ENCODE peak calls at places on chromosomes 4 and X, in six cellular contexts. B is T-helper 22 cell, A is IMR-90, U is NCI-H748 treated with DMSO at 0.1 percent for 48 hours, Z is iris pigment epithelial cell, G is LoVo. K is an unnamed sample.

GRCh38 chrX:107826286-107827136 is 845 bp downstream of the MID2 start:
- DNase-seq in B (peak; percentile 8), A (peak; percentile 42), U (no peak), Z (peak; percentile 56), G (peak; percentile 15), K (peak; percentile 68)

GRCh38 chr4:25943312-25943711 is 29.3 kb downstream of the SMIM20 start:
- DNase-seq in B (no peak), A (peak; percentile 20), U (no peak), Z (no peak), G (no peak), K (no peak)

GRCh38 chrX:9656277-9656676 is 109.4 kb downstream of the GPR143 start:
- DNase-seq in B (no peak), A (peak; percentile 31), U (peak; percentile 52), Z (peak; percentile 46), G (no peak), K (no peak)

GRCh38 chrX:106898462-106898861 is 4.7 kb downstream of the RIPPLY1 start:
- DNase-seq in B (no peak), A (peak; percentile 53), U (peak; percentile 7), Z (peak; percentile 63), G (peak; percentile 57), K (peak; percentile 83)

GRCh38 chrX:120144178-120144844 is 14.1 kb upstream of the RHOXF2 start:
- DNase-seq in B (no peak), A (no peak), U (no peak), Z (no peak), G (no peak), K (peak; percentile 57)

GRCh38 chr4:33886356-33886755 is 2358.0 kb downstream of the ARAP2 start:
- DNase-seq in B (no peak), A (no peak), U (no peak), Z (no peak), G (no peak), K (no peak)

GRCh38 chr4:149120331-149121014 is 678.3 kb upstream of the NR3C2 start:
- DNase-seq in B (no peak), A (peak; percentile 28), U (no peak), Z (peak; percentile 44), G (no peak), K (no peak)

GRCh38 chr4:7842384-7843279 is 97.0 kb downstream of the AFAP1 start:
- DNase-seq in B (no peak), A (peak; percentile 99), U (no peak), Z (peak; percentile 97), G (peak; percentile 49), K (peak; percentile 59)

GRCh38 chr4:156294577-156294976 is 340.9 kb upstream of the CTSO start:
- DNase-seq in B (no peak), A (peak; percentile 87), U (peak; percentile 91), Z (peak; percentile 97), G (peak; percentile 55), K (peak; percentile 61)

GRCh38 chr4:176443646-176444409 is 124.1 kb downstream of the SPCS3 start:
- DNase-seq in B (no peak), A (no peak), U (no peak), Z (peak; percentile 34), G (peak; percentile 58), K (no peak)

GRCh38 chr4:2255501-2256155 is 6.3 kb downstream of the MXD4 start:
- DNase-seq in B (no peak), A (no peak), U (no peak), Z (peak; percentile 45), G (no peak), K (peak; percentile 0)

GRCh38 chrX:123859828-123860505 is at the start of gene XIAP:
- DNase-seq in B (peak; percentile 45), A (peak; percentile 84), U (peak; percentile 74), Z (peak; percentile 91), G (peak; percentile 79), K (peak; percentile 96)

GRCh38 chrX:155745792-155746191 is 133.0 kb upstream of the TMLHE start:
- DNase-seq in B (no peak), A (peak; percentile 2), U (peak; percentile 82), Z (peak; percentile 18), G (peak; percentile 72), K (no peak)

GRCh38 chr4:26862381-26862915 is 1.8 kb downstream of the STIM2 start:
- DNase-seq in B (no peak), A (no peak), U (no peak), Z (no peak), G (no peak), K (no peak)

GRCh38 chr4:74161676-74162450 is 3.9 kb downstream of the MTHFD2L start:
- DNase-seq in B (no peak), A (peak; percentile 11), U (no peak), Z (peak; percentile 51), G (no peak), K (no peak)

GRCh38 chrX:44651347-44651746 is 108.7 kb upstream of the FUNDC1 start:
- DNase-seq in B (no peak), A (no peak), U (no peak), Z (no peak), G (no peak), K (peak; percentile 72)

GRCh38 chrX:124665878-124666425 is 319.6 kb downstream of the SH2D1A start:
- DNase-seq in B (no peak), A (no peak), U (no peak), Z (no peak), G (no peak), K (peak; percentile 4)

K was measured in ELF-1.